ENCODE peak calls at places on chromosomes 1 and 21, in ten cellular contexts. L is lower leg skin, Q is stomach, P is HCT116, S is right lobe of liver, R is heart left ventricle, T is endothelial cell of umbilical vein, D is breast epithelium, W is suprapubic skin, H is spleen. K is an unnamed sample.

GRCh38 chr1:107124705-107125104 is 16.1 kb upstream of the NTNG1 start:
- DNase-seq in L (no peak), Q (no peak), P (no peak), S (no peak), R (no peak), T (no peak), D (no peak), W (no peak), H (no peak), K (no peak)

GRCh38 chr1:39988618-39989343 is 33.8 kb downstream of the MFSD2A start:
- DNase-seq in L (no peak), Q (peak), P (no peak), S (no peak), R (no peak), T (peak), D (peak), W (no peak), H (no peak), K (no peak)

GRCh38 chr1:227780101-227781044 is 35.1 kb upstream of the PRSS38 start:
- DNase-seq in L (peak), Q (peak), P (no peak), S (peak), R (no peak), T (no peak), D (no peak), W (peak), H (peak), K (no peak)

GRCh38 chr1:230222678-230223077 is 155.6 kb downstream of the GALNT2 start:
- DNase-seq in L (no peak), Q (no peak), P (no peak), S (no peak), R (no peak), T (no peak), D (no peak), W (no peak), H (no peak), K (no peak)

GRCh38 chr1:7136166-7136953 is 351.1 kb downstream of the CAMTA1 start:
- DNase-seq in L (no peak), Q (no peak), P (no peak), S (no peak), R (no peak), T (no peak), D (no peak), W (no peak), H (peak), K (no peak)

GRCh38 chr1:36383240-36383639 is 2.5 kb downstream of the STK40 start:
- DNase-seq in L (no peak), Q (peak), P (no peak), S (no peak), R (no peak), T (no peak), D (no peak), W (no peak), H (peak), K (no peak)

GRCh38 chr21:45309069-45309521 is 21.4 kb upstream of the POFUT2 start:
- DNase-seq in L (no peak), Q (peak), P (no peak), S (peak), R (peak), T (peak), D (no peak), W (no peak), H (peak), K (peak)

GRCh38 chr1:98045211-98046030 is 124.6 kb upstream of the DPYD start:
- DNase-seq in L (no peak), Q (peak), P (no peak), S (peak), R (no peak), T (peak), D (no peak), W (no peak), H (peak), K (no peak)

GRCh38 chr1:106944721-106945120 is 111.8 kb upstream of the PRMT6 start:
- DNase-seq in L (no peak), Q (no peak), P (no peak), S (no peak), R (no peak), T (no peak), D (no peak), W (no peak), H (no peak), K (no peak)

GRCh38 chr1:154290921-154291320 is 18.5 kb downstream of the HAX1 start:
- DNase-seq in L (no peak), Q (no peak), P (no peak), S (no peak), R (no peak), T (no peak), D (no peak), W (no peak), H (no peak), K (no peak)

GRCh38 chr1:14064649-14065442 is 364.9 kb downstream of the PRDM2 start:
- DNase-seq in L (no peak), Q (no peak), P (no peak), S (no peak), R (no peak), T (no peak), D (no peak), W (no peak), H (no peak), K (no peak)

GRCh38 chr1:94471271-94471670 is 53.1 kb downstream of the ABCD3 start:
- DNase-seq in L (no peak), Q (no peak), P (no peak), S (no peak), R (no peak), T (no peak), D (no peak), W (no peak), H (no peak), K (no peak)

GRCh38 chr1:153253693-153254092 is 5.8 kb upstream of the LORICRIN start:
- DNase-seq in L (no peak), Q (no peak), P (no peak), S (no peak), R (no peak), T (no peak), D (no peak), W (no peak), H (no peak), K (no peak)

GRCh38 chr1:116553386-116554115 is 17.3 kb downstream of the CD58 start:
- DNase-seq in L (no peak), Q (no peak), P (peak), S (no peak), R (no peak), T (no peak), D (no peak), W (no peak), H (no peak), K (no peak)
- TF ChIP-seq POLR2A in L (no peak), Q (no peak), P (no peak), S (no peak), R (no peak), T (no peak), D (no peak), W (no peak), H (no peak), K (no peak)

GRCh38 chr1:182789138-182790076 is at the start of gene NPL:
- DNase-seq in L (peak), Q (peak), P (no peak), S (peak), R (peak), T (peak), D (peak), W (peak), H (peak), K (peak)
- TF ChIP-seq POLR2A in L (no peak), Q (no peak), P (no peak), S (peak), R (no peak), T (peak), D (peak), W (peak), H (peak), K (peak)

GRCh38 chr1:65734976-65735375 is 57.7 kb upstream of the PDE4B start:
- DNase-seq in L (no peak), Q (no peak), P (no peak), S (no peak), R (no peak), T (no peak), D (no peak), W (no peak), H (no peak), K (no peak)

GRCh38 chr1:65725064-65725463 is 67.6 kb upstream of the PDE4B start:
- DNase-seq in L (no peak), Q (no peak), P (no peak), S (no peak), R (no peak), T (no peak), D (no peak), W (no peak), H (no peak), K (no peak)

GRCh38 chr1:65728504-65728903 is 64.2 kb upstream of the PDE4B start:
- DNase-seq in L (no peak), Q (no peak), P (no peak), S (no peak), R (no peak), T (no peak), D (no peak), W (no peak), H (no peak), K (no peak)

GRCh38 chr1:65724151-65724550 is 68.5 kb upstream of the PDE4B start:
- DNase-seq in L (no peak), Q (no peak), P (no peak), S (no peak), R (no peak), T (no peak), D (no peak), W (no peak), H (no peak), K (no peak)

GRCh38 chr1:65729308-65729707 is 63.4 kb upstream of the PDE4B start:
- DNase-seq in L (no peak), Q (no peak), P (no peak), S (no peak), R (no peak), T (no peak), D (no peak), W (no peak), H (no peak), K (no peak)
- TF ChIP-seq POLR2A in L (no peak), Q (no peak), P (no peak), S (no peak), R (no peak), T (no peak), D (no peak), W (no peak), H (no peak), K (no peak)

DNA sequence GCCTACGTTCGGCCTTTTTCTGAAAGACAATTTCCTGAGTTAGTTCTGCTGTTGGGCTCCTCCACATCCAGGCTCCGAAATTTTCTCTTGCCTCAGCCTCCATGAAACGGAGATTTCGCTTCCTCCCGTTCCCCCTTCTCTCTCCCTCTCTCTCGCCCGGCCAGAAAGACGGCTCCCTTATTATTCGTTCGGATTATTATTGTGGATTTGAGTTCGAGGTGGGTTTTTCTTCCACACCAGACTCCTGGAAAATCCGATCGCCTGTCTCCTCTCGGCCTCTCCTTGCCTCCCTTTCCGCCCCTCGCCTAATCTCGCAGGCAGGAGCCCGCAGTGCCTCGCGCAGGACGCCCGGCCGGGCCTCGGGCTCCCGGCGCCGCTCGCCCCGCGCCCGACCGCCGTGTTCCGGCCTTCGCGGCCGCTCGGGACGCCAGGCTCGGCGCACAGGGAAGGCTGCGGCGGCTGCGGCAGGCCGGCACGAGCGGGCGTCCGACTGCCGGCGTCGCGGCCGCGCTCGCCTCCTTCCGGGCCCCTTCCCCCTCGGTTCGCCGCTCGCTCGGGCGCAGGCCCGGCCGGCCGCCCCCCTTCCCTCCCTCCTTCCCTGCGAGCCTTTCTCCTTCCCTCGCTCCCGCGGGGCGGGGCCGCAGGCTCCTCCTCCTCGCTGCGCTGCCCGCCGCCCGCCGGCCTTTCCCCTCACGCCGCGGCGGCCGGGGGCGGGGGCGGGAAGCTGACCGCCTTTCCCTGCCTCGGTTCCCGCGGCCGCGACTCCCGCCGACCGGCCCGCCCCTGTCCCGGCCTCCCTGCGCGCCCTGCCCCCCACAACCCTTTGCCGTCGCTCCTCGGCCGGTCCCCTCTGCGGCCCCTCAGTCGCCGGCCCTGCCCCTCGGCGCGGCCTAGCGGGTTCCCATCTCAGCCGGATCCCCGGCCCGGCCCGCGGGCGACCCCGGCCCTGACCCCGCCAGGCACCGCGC is at the start of gene ARHGEF11:
- DNase-seq in L (peak), Q (peak), P (peak), S (peak), R (peak), T (peak), D (peak), W (peak), H (peak), K (peak)
- TF ChIP-seq POLR2A in L (no peak), Q (no peak), P (peak), S (peak), R (no peak), T (peak), D (no peak), W (peak), H (no peak), K (peak)

GRCh38 chr21:28397040-28397439 is 595.6 kb downstream of the LTN1 start:
- DNase-seq in L (no peak), Q (no peak), P (no peak), S (no peak), R (no peak), T (no peak), D (no peak), W (no peak), H (no peak), K (no peak)

GRCh38 chr21:28396421-28396820 is 596.3 kb downstream of the LTN1 start:
- DNase-seq in L (no peak), Q (no peak), P (no peak), S (no peak), R (no peak), T (no peak), D (no peak), W (no peak), H (peak), K (no peak)

GRCh38 chr21:28391938-28392337 is 600.7 kb downstream of the LTN1 start:
- DNase-seq in L (no peak), Q (no peak), P (no peak), S (no peak), R (no peak), T (no peak), D (no peak), W (no peak), H (no peak), K (no peak)

GRCh38 chr21:28392436-28392835 is 600.2 kb downstream of the LTN1 start:
- DNase-seq in L (no peak), Q (no peak), P (no peak), S (no peak), R (no peak), T (peak), D (no peak), W (no peak), H (no peak), K (no peak)

GRCh38 chr21:28393279-28393678 is 599.4 kb downstream of the LTN1 start:
- DNase-seq in L (no peak), Q (peak), P (no peak), S (no peak), R (no peak), T (no peak), D (no peak), W (no peak), H (no peak), K (no peak)
- TF ChIP-seq POLR2A in L (no peak), Q (no peak), P (no peak), S (no peak), R (no peak), T (no peak), D (no peak), W (no peak), H (no peak), K (no peak)

GRCh38 chr1:160460214-160460642 is 59.9 kb downstream of the VANGL2 start:
- DNase-seq in L (no peak), Q (no peak), P (no peak), S (no peak), R (no peak), T (no peak), D (no peak), W (no peak), H (no peak), K (no peak)
- TF ChIP-seq POLR2A in L (no peak), Q (no peak), P (no peak), S (no peak), R (no peak), T (no peak), D (no peak), W (no peak), H (no peak), K (no peak)

GRCh38 chr1:1347663-1348419 is 1.4 kb downstream of the DVL1 start:
- DNase-seq in L (no peak), Q (peak), P (peak), S (peak), R (no peak), T (no peak), D (no peak), W (no peak), H (no peak), K (peak)
- TF ChIP-seq POLR2A in L (no peak), Q (no peak), P (peak), S (no peak), R (no peak), T (no peak), D (no peak), W (no peak), H (no peak), K (no peak)

DNA sequence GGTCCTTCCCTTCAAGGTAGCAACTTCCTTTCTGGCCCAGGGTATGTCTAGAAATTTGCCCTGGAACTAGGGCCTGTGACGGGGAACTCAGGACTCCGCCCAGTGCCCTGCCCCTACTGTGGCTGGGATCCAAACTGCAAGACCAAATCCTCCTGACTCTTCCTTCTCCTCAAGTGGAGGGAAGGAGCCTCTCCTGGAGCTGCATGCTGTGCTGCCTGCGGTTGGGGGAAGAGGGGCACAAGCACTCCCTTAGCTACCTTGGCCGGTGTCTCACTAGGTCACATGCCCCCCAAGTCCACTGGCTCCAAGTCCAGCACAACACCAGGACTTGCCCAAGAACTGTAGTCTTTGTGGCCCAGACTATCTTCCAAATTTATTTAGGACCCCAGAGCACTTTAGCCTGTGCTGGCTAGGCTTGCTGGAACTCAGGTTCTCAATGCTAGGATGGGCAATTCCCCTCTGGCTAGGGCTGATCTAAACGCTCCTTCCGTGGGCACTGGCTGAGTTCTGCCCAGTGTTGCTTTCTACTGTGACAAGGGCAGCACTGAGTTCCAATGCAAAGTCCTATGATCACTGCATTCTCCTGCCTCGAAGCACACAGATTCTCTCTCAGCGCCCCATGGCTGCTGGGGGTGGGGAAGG is 12.2 kb downstream of the ADSS2 start:
- DNase-seq in L (no peak), Q (no peak), P (no peak), S (no peak), R (no peak), T (no peak), D (no peak), W (no peak), H (no peak), K (no peak)
- TF ChIP-seq POLR2A in L (no peak), Q (no peak), P (no peak), S (no peak), R (no peak), T (no peak), D (no peak), W (no peak), H (no peak), K (no peak)

GRCh38 chr1:156421062-156421938 is 52.3 kb downstream of the RHBG start:
- DNase-seq in L (peak), Q (peak), P (peak), S (peak), R (peak), T (peak), D (peak), W (no peak), H (peak), K (peak)
- TF ChIP-seq POLR2A in L (no peak), Q (no peak), P (peak), S (no peak), R (no peak), T (no peak), D (no peak), W (no peak), H (no peak), K (peak)